ENCODE peak calls at places on chromosomes 7 and 10, in six cellular contexts. Y is activated naive CD4-positive, alpha-beta T cell; E is heart right ventricle; O is GDM1; D is SW480; T is endothelial cell of umbilical vein. N is an unnamed sample.

GRCh38 chr7:6564091-6564770 is 13.0 kb upstream of the GRID2IP start:
- DNase-seq in O (no peak), T (no peak), D (no peak), Y (no peak), E (no peak), N (no peak)

GRCh38 chr7:1042161-1042833 is 2.0 kb upstream of the GPR146 start:
- DNase-seq in Y (no peak), O (no peak), D (no peak), E (no peak), T (no peak), N (no peak)

GRCh38 chr10:1737222-1738061 is at the start of gene ADARB2:
- DNase-seq in D (peak), E (peak), O (no peak), Y (no peak), T (no peak), N (no peak)

GRCh38 chr10:77111611-77112550 is 525.7 kb downstream of the KCNMA1 start:
- DNase-seq in D (peak), E (no peak), Y (no peak), T (peak), O (no peak), N (no peak)

GRCh38 chr7:134470864-134471263 is 12.0 kb upstream of the AKR1B1 start:
- DNase-seq in T (no peak), O (no peak), Y (no peak), D (peak), E (no peak), N (no peak)

GRCh38 chr7:144018065-144018464 is 17.9 kb downstream of the OR6B1 start:
- DNase-seq in O (no peak), T (no peak), D (no peak), E (no peak), Y (no peak), N (no peak)

GRCh38 chr7:2687338-2687869 is 598 bp upstream of the AMZ1 start:
- DNase-seq in O (no peak), Y (no peak), T (no peak), D (peak), E (peak), N (no peak)

GRCh38 chr10:85319150-85319549 is 990.8 kb downstream of the CCSER2 start:
- DNase-seq in T (no peak), O (no peak), D (peak), E (no peak), Y (no peak), N (no peak)

GRCh38 chr10:46542567-46543323 is 13.7 kb downstream of the GPRIN2 start:
- DNase-seq in T (no peak), O (no peak), E (no peak), Y (no peak), D (no peak), N (no peak)

GRCh38 chr10:49396666-49396999 is 744 bp upstream of the DRGX start:
- DNase-seq in Y (no peak), D (no peak), E (no peak), O (no peak), T (no peak), N (no peak)

GRCh38 chr10:102001435-102002068 is 54.4 kb downstream of the ARMH3 start:
- DNase-seq in T (no peak), E (no peak), Y (no peak), O (no peak), D (no peak), N (no peak)

GRCh38 chr7:110573862-110574528 is 516.9 kb upstream of the LRRN3 start:
- DNase-seq in D (no peak), Y (no peak), E (no peak), O (no peak), T (no peak), N (no peak)